ENCODE peak calls at places on chromosome 13, in six cellular contexts. G is OCI-LY7, E is PC-3, X is hepatocyte, T is GM23338, O is MM.1S. N is an unnamed sample. For H3K9me2, the result is how much of the 10 kb centered on the place peaks cover.

GRCh38 chr13:41608779-41609178 is 151.4 kb downstream of the RGCC start:
- DNase-seq in G (no peak), E (no peak), X (no peak), T (no peak), O (no peak), N (peak)

GRCh38 chr13:112160558-112160957 is 93.6 kb downstream of the SOX1 start:
- DNase-seq in G (no peak), E (no peak), X (no peak), T (no peak), O (no peak), N (no peak)

GRCh38 chr13:89401209-89401810 is 1730.1 kb downstream of the SLITRK5 start:
- DNase-seq in G (no peak), E (peak), X (peak), T (peak), O (no peak), N (peak)

GRCh38 chr13:43129511-43130130 is 106.2 kb downstream of the DNAJC15 start:
- DNase-seq in G (no peak), E (no peak), X (no peak), T (no peak), O (no peak), N (no peak)

GRCh38 chr13:50393641-50394040 is 378.4 kb downstream of the KCNRG start:
- DNase-seq in G (no peak), E (no peak), X (no peak), T (peak), O (no peak), N (no peak)

GRCh38 chr13:112875627-112876026 is 93.4 kb upstream of the MCF2L start:
- DNase-seq in G (no peak), E (no peak), X (no peak), T (no peak), O (no peak), N (no peak)

GRCh38 chr13:42239644-42240043 is 32.3 kb upstream of the AKAP11 start:
- DNase-seq in G (no peak), E (peak), X (no peak), T (no peak), O (no peak), N (peak)

GRCh38 chr13:98507060-98507797 is 69.7 kb downstream of the STK24 start:
- DNase-seq in G (no peak), E (peak), X (peak), T (peak), O (no peak), N (peak)

GRCh38 chr13:72025836-72026235 is 158.8 kb upstream of the DACH1 start:
- DNase-seq in G (no peak), E (no peak), X (no peak), T (no peak), O (no peak), N (no peak)

GRCh38 chr13:44271031-44271433 is 102.6 kb upstream of the SERP2 start:
- DNase-seq in G (no peak), E (peak), X (peak), T (no peak), O (no peak), N (peak)

GRCh38 chr13:38871275-38871674 is 119.4 kb downstream of the STOML3 start:
- DNase-seq in G (no peak), E (no peak), X (no peak), T (no peak), O (no peak), N (no peak)

GRCh38 chr13:112057736-112058518 is 9.0 kb upstream of the SOX1 start:
- DNase-seq in G (no peak), E (no peak), X (no peak), T (peak), O (no peak), N (no peak)

GRCh38 chr13:30128591-30128990 is 178.8 kb downstream of the KATNAL1 start:
- DNase-seq in G (no peak), E (no peak), X (no peak), T (no peak), O (no peak), N (no peak)

GRCh38 chr13:30129411-30129810 is 177.9 kb downstream of the KATNAL1 start:
- DNase-seq in G (no peak), E (no peak), X (no peak), T (no peak), O (no peak), N (no peak)

GRCh38 chr13:30125422-30126073 is 181.8 kb downstream of the KATNAL1 start:
- DNase-seq in G (no peak), E (peak), X (peak), T (no peak), O (no peak), N (peak)

GRCh38 chr13:30128095-30128494 is 179.3 kb downstream of the KATNAL1 start:
- DNase-seq in G (no peak), E (no peak), X (no peak), T (no peak), O (no peak), N (no peak)

DNA sequence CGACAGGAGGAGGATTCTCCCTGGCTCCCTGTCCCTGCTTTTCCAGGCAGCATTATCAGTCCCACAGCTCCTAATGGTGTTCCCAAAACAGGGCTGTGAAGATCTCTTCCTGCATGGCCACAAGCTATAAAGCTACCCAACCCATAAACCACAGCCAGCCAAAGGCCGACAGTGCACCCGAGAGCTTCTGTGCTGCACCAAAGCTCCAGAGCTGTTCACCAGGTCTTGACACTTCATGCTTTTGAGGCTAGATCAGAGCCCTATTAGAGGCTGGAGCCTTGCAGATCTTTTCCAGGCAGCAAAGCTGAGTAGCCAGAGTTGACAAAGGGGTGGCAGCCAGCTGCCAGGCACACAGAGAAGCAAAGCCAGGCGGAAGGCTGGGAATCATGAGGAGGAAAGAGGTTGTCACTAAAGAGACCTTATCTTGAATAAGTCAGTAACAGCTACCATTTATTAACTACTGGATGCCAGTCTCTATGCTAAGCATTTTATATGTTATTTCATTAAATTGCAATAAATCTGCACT is 180.4 kb downstream of the KATNAL1 start:
- DNase-seq in G (no peak), E (no peak), X (no peak), T (no peak), O (no peak), N (peak)
- H3K27ac ChIP-seq in G (no peak), E (no peak), X (no peak), T (no peak), O (no peak), N (peak)

DNA sequence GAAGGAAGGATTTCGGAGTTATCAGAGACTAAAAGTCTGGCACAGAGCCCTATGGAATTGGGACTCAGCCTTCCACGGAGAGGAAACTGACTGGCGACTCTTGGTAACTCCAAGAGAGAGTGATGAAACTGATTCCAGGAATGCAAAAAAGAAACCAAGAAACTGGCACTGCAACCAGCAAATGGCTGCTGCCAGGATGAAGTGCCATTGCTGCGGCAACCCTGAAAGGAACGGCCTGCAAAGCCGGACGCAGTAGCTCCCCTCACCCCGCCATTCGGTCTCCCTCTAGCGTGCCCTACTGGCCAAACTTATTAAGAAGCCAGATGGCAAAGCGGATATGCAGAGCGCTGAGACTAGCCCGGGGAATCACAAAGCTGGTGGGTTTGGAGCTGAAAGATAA is 236.0 kb downstream of the PCDH9 start:
- DNase-seq in G (peak), E (no peak), X (peak), T (peak), O (peak), N (peak)
- TF ChIP-seq EZH2phosphoT487 in G (no peak), E (no peak), X (no peak), T (no peak), O (no peak), N (no peak)

GRCh38 chr13:91134773-91135124 is 212.7 kb upstream of the MIR17HG start:
- DNase-seq in G (no peak), E (no peak), X (no peak), T (no peak), O (no peak), N (no peak)
- H3K9me2 ChIP-seq in G (under half), E (under half), X (under half), T (under half), O (under half), N (under half)

GRCh38 chr13:110868631-110869165 is 46.2 kb downstream of the ANKRD10 start:
- DNase-seq in G (no peak), E (no peak), X (no peak), T (no peak), O (no peak), N (no peak)
- H3K27ac ChIP-seq in G (no peak), E (no peak), X (peak), T (no peak), O (no peak), N (no peak)

N was measured in GM23248.